ENCODE peak calls at places on chromosomes 2 and 18, in five cellular contexts. Z, T, R, S and F are unnamed samples.

GRCh38 chr18:25180974-25181373 is 171.0 kb downstream of the ZNF521 start:
- DNase-seq in T (no peak), S (no peak), R (no peak), Z (no peak), F (no peak)

GRCh38 chr2:86211033-86211795 is 12.0 kb downstream of the MRPL35 start:
- DNase-seq in S (no peak), R (no peak), T (no peak), Z (no peak), F (no peak)

GRCh38 chr2:131036269-131036668 is 57.0 kb downstream of the FAM168B start:
- DNase-seq in T (no peak), R (no peak), Z (no peak), S (no peak), F (no peak)

GRCh38 chr2:203894262-203894661 is 26.7 kb downstream of the CTLA4 start:
- DNase-seq in R (no peak), S (no peak), Z (no peak), T (no peak), F (no peak)

GRCh38 chr2:232400244-232401015 is 6.2 kb upstream of the ALPG start:
- DNase-seq in Z (no peak), R (no peak), T (no peak), S (no peak), F (peak)

GRCh38 chr2:118978064-118978463 is 36.1 kb downstream of the MARCO start:
- DNase-seq in R (no peak), S (no peak), Z (no peak), T (no peak), F (no peak)

GRCh38 chr2:3526871-3527270 is 7.5 kb upstream of the ADI1 start:
- DNase-seq in Z (no peak), S (no peak), R (no peak), T (no peak), F (no peak)

GRCh38 chr18:25147878-25148488 is 204.0 kb downstream of the ZNF521 start:
- DNase-seq in R (no peak), S (no peak), Z (no peak), T (no peak), F (no peak)

GRCh38 chr18:74951165-74951760 is 257.7 kb downstream of the PTGR3 start:
- DNase-seq in S (peak), R (peak), Z (peak), T (no peak), F (no peak)

GRCh38 chr2:33240178-33240577 is 236.3 kb upstream of the RASGRP3 start:
- DNase-seq in T (no peak), Z (peak), S (no peak), R (peak), F (no peak)

GRCh38 chr2:64846175-64846574 is 143.0 kb upstream of the SLC1A4 start:
- DNase-seq in T (no peak), Z (peak), R (peak), S (no peak), F (no peak)

GRCh38 chr2:170235860-170236638 is 58.1 kb downstream of the MYO3B start:
- DNase-seq in S (peak), R (peak), Z (peak), T (peak), F (peak)

GRCh38 chr2:200616193-200616592 is 30.4 kb downstream of the AOX1 start:
- DNase-seq in Z (no peak), R (no peak), T (no peak), S (no peak), F (no peak)

GRCh38 chr2:241010531-241011295 is 12.3 kb downstream of the SNED1 start:
- DNase-seq in R (no peak), T (no peak), Z (no peak), S (no peak), F (no peak)

GRCh38 chr2:205369813-205370212 is 312.5 kb upstream of the NRP2 start:
- DNase-seq in R (no peak), T (no peak), S (no peak), Z (no peak), F (no peak)

GRCh38 chr2:59276033-59276432 is 1034.9 kb upstream of the FANCL start:
- DNase-seq in T (peak), R (no peak), Z (no peak), S (no peak), F (no peak)

GRCh38 chr2:42135381-42136312 is 33.5 kb upstream of the EML4 start:
- DNase-seq in S (no peak), R (no peak), T (no peak), Z (no peak), F (no peak)

GRCh38 chr18:67072789-67073188 is 443.7 kb downstream of the DSEL start:
- DNase-seq in R (no peak), Z (no peak), S (no peak), T (no peak), F (no peak)

GRCh38 chr2:176732780-176733179 is 463.5 kb downstream of the MTX2 start:
- DNase-seq in R (no peak), S (no peak), Z (no peak), T (no peak), F (no peak)

GRCh38 chr2:64637931-64638330 is 15.8 kb downstream of the SERTAD2 start:
- DNase-seq in S (no peak), T (no peak), R (no peak), Z (peak), F (no peak)

GRCh38 chr2:239966029-239966847 is 58.9 kb downstream of the NDUFA10 start:
- DNase-seq in T (no peak), Z (no peak), S (no peak), R (no peak), F (no peak)

GRCh38 chr2:209523778-209524362 is 100.0 kb downstream of the MAP2 start:
- DNase-seq in S (no peak), R (no peak), T (no peak), Z (peak), F (no peak)

GRCh38 chr18:79442508-79443221 is 46.9 kb downstream of the NFATC1 start:
- DNase-seq in R (no peak), S (no peak), Z (no peak), T (no peak), F (peak)

GRCh38 chr2:215900865-215901264 is 112.5 kb downstream of the MREG start:
- DNase-seq in Z (no peak), R (no peak), S (no peak), T (no peak), F (no peak)

GRCh38 chr2:182870227-182870626 is 3.8 kb upstream of the FRZB start:
- DNase-seq in T (peak), R (no peak), Z (no peak), S (no peak), F (peak)

GRCh38 chr2:21424375-21424774 is 300.6 kb downstream of the TDRD15 start:
- DNase-seq in R (no peak), Z (no peak), S (no peak), T (no peak), F (no peak)

GRCh38 chr2:6812857-6813530 is 52.7 kb downstream of the CMPK2 start:
- DNase-seq in R (no peak), T (no peak), Z (no peak), S (no peak), F (peak)

GRCh38 chr2:212607080-212607479 is 68.5 kb upstream of the ERBB4 start:
- DNase-seq in Z (no peak), T (no peak), S (no peak), R (no peak), F (no peak)

GRCh38 chr2:212611026-212611425 is 72.4 kb upstream of the ERBB4 start:
- DNase-seq in Z (no peak), S (no peak), R (no peak), T (no peak), F (no peak)

GRCh38 chr2:212609499-212609898 is 70.9 kb upstream of the ERBB4 start:
- DNase-seq in T (no peak), S (no peak), Z (no peak), R (no peak), F (no peak)

DNA sequence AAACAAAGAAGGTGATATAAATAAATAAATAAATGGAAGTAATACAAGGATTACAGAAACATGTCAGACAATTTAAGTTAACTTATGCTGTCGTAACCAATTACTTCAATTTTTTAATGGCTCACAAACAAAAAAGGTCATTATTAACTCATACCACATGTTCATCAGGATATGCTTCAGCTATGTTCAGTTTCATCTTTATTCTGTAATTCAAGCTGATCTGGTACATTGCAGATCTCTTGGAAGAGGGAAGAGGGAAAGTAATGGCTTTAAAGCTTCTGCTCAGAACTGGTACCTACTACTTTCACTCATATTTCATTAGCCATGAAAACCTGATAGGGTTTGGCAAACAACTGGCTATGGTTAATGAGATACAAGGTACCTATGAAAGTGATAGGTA is 67.6 kb upstream of the ERBB4 start:
- DNase-seq in R (no peak), S (no peak), Z (no peak), T (no peak), F (no peak)
- H3K4me2 ChIP-seq in R (no peak), S (no peak), Z (no peak), T (no peak), F (no peak)

DNA sequence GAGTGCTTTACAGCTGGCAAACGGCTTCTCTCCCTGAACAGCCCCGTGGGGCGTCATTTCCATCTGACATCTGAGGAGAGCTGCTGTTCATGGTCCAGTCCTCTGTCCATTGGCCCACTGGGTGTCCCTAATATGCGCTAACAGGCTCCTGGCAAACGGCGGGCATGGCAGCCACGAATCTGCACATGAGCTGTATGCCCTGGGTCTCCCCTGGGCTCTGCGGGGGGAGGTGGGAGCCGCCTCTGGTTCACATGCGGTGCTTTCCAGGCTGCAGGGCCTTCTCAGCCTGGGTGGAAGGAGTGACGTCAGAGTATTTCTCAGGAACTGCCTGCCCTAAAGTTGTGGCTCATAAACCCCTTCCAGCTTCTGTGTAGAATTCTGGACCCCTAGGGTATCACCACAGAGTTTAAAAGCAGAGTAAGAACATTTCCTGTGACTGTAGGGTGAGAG is 73.2 kb downstream of the LRRFIP1 start:
- DNase-seq in R (peak), S (no peak), T (no peak), Z (peak), F (peak)
- H3K4me3 ChIP-seq in R (no peak), S (no peak), T (no peak), Z (no peak), F (peak)

GRCh38 chr2:195836002-195836401 is 179.0 kb downstream of the SLC39A10 start:
- DNase-seq in Z (no peak), S (no peak), R (no peak), T (no peak), F (no peak)

GRCh38 chr2:195834836-195835235 is 177.8 kb downstream of the SLC39A10 start:
- DNase-seq in R (no peak), Z (no peak), T (no peak), S (no peak), F (no peak)

GRCh38 chr2:195830968-195831810 is 174.2 kb downstream of the SLC39A10 start:
- DNase-seq in Z (peak), S (no peak), R (peak), T (peak), F (no peak)
- H3K4me2 ChIP-seq in Z (peak), S (no peak), R (no peak), T (peak), F (no peak)

GRCh38 chr2:178479275-178479616 is 846 bp upstream of the FKBP7 start:
- DNase-seq in Z (no peak), T (no peak), R (no peak), S (no peak), F (no peak)

GRCh38 chr2:178478442-178479274 is at the start of gene FKBP7:
- DNase-seq in Z (peak), S (peak), R (peak), T (peak), F (peak)

GRCh38 chr2:178476477-178476876 is 1.9 kb downstream of the FKBP7 start:
- DNase-seq in Z (no peak), R (no peak), T (no peak), S (no peak), F (no peak)

GRCh38 chr2:178478102-178478441 is 328 bp downstream of the FKBP7 start:
- DNase-seq in T (peak), R (peak), Z (peak), S (no peak), F (peak)

DNA sequence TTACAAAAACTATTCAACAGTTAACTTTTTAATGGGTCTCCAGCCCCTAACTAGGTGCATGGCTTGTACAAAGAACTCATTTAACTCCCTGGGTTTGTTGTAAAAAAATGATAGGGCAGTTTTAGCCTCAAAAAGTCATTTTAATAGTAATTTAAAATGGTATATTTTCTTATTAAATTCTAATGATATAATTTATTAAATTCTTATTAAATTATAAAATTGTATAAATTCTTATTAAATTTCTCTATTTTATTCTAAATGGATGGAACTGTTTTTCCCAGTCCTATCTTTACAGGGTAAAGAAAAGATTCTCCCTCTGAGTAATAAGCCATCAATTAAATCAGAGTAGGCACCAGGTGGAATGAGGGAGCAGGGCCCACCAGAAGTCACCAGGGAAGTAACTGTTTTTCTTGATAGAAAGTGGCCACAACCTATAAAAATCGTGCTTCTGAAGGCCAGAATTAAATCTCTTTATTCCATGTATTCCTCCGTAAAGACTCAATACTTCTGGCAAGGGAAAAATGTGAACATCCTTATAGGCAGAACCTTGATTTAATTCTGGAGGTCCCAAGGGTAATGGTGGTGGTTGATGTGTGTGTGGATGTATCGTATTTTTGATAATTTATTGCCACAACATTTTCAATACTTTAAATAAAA is 829 bp downstream of the FKBP7 start:
- DNase-seq in Z (no peak), T (no peak), S (no peak), R (no peak), F (peak)
- H3K4me3 ChIP-seq in Z (peak), T (peak), S (peak), R (peak), F (peak)